ENCODE peak calls at places on chromosomes 11 and 22, in seven cellular contexts. One of them, this sample, is unnamed.

GRCh38 chr11:76419896-76420295 is 24.9 kb upstream of the EMSY start:
- DNase-seq in HT-29: peak
- DNase-seq in activated CD4-positive, alpha-beta T cell treated with anti-CD3 and anti-CD28 coated beads, Interleukin-2, amount 50 U/mL, for 4 hours: no peak
- DNase-seq in germinal center: peak
- DNase-seq in NAMALWA: peak
- DNase-seq in EH: no peak
- DNase-seq in hippocampal formation: no peak
- DNase-seq in this sample: no peak

GRCh38 chr22:48244388-48245118 is 1482.1 kb downstream of the TBC1D22A start:
- DNase-seq in HT-29: no peak
- DNase-seq in activated CD4-positive, alpha-beta T cell treated with anti-CD3 and anti-CD28 coated beads, Interleukin-2, amount 50 U/mL, for 4 hours: no peak
- DNase-seq in germinal center: no peak
- DNase-seq in NAMALWA: no peak
- DNase-seq in EH: no peak
- DNase-seq in hippocampal formation: no peak
- DNase-seq in this sample: no peak

GRCh38 chr11:72783144-72783910 is 10.5 kb downstream of the STARD10 start:
- DNase-seq in HT-29: no peak
- DNase-seq in activated CD4-positive, alpha-beta T cell treated with anti-CD3 and anti-CD28 coated beads, Interleukin-2, amount 50 U/mL, for 4 hours: no peak
- DNase-seq in germinal center: no peak
- DNase-seq in NAMALWA: no peak
- DNase-seq in EH: no peak
- DNase-seq in hippocampal formation: no peak
- DNase-seq in this sample: no peak

GRCh38 chr22:19620742-19621371 is 93.4 kb upstream of the SEPTIN5 start:
- DNase-seq in HT-29: no peak
- DNase-seq in activated CD4-positive, alpha-beta T cell treated with anti-CD3 and anti-CD28 coated beads, Interleukin-2, amount 50 U/mL, for 4 hours: no peak
- DNase-seq in germinal center: no peak
- DNase-seq in NAMALWA: peak
- DNase-seq in EH: no peak
- DNase-seq in hippocampal formation: no peak
- DNase-seq in this sample: no peak

GRCh38 chr11:60870276-60870675 is 2.9 kb downstream of the ZP1 start:
- DNase-seq in HT-29: no peak
- DNase-seq in activated CD4-positive, alpha-beta T cell treated with anti-CD3 and anti-CD28 coated beads, Interleukin-2, amount 50 U/mL, for 4 hours: no peak
- DNase-seq in germinal center: no peak
- DNase-seq in NAMALWA: no peak
- DNase-seq in EH: no peak
- DNase-seq in hippocampal formation: no peak
- DNase-seq in this sample: no peak

GRCh38 chr11:19846654-19847330 is 134.2 kb downstream of the NAV2 start:
- DNase-seq in HT-29: no peak
- DNase-seq in activated CD4-positive, alpha-beta T cell treated with anti-CD3 and anti-CD28 coated beads, Interleukin-2, amount 50 U/mL, for 4 hours: no peak
- DNase-seq in germinal center: no peak
- DNase-seq in NAMALWA: no peak
- DNase-seq in EH: no peak
- DNase-seq in hippocampal formation: no peak
- DNase-seq in this sample: no peak

GRCh38 chr22:49569286-49570031 is 258.2 kb downstream of the BRD1 start:
- DNase-seq in HT-29: no peak
- DNase-seq in activated CD4-positive, alpha-beta T cell treated with anti-CD3 and anti-CD28 coated beads, Interleukin-2, amount 50 U/mL, for 4 hours: no peak
- DNase-seq in germinal center: no peak
- DNase-seq in NAMALWA: no peak
- DNase-seq in EH: no peak
- DNase-seq in hippocampal formation: no peak
- DNase-seq in this sample: no peak

GRCh38 chr11:64971421-64972233 is at the start of gene MAJIN:
- DNase-seq in HT-29: no peak
- DNase-seq in activated CD4-positive, alpha-beta T cell treated with anti-CD3 and anti-CD28 coated beads, Interleukin-2, amount 50 U/mL, for 4 hours: peak
- DNase-seq in germinal center: peak
- DNase-seq in NAMALWA: no peak
- DNase-seq in EH: peak
- DNase-seq in hippocampal formation: no peak
- DNase-seq in this sample: no peak

GRCh38 chr22:17918840-17919239 is 105.5 kb downstream of the MICAL3 start:
- DNase-seq in HT-29: no peak
- DNase-seq in activated CD4-positive, alpha-beta T cell treated with anti-CD3 and anti-CD28 coated beads, Interleukin-2, amount 50 U/mL, for 4 hours: no peak
- DNase-seq in germinal center: no peak
- DNase-seq in NAMALWA: no peak
- DNase-seq in EH: peak
- DNase-seq in hippocampal formation: no peak
- DNase-seq in this sample: no peak

GRCh38 chr11:61709572-61709971 is 29.4 kb downstream of the DAGLA start:
- DNase-seq in HT-29: no peak
- DNase-seq in activated CD4-positive, alpha-beta T cell treated with anti-CD3 and anti-CD28 coated beads, Interleukin-2, amount 50 U/mL, for 4 hours: no peak
- DNase-seq in germinal center: no peak
- DNase-seq in NAMALWA: no peak
- DNase-seq in EH: no peak
- DNase-seq in hippocampal formation: no peak
- DNase-seq in this sample: no peak

GRCh38 chr22:45889539-45890350 is 87.2 kb downstream of the WNT7B start:
- DNase-seq in HT-29: no peak
- DNase-seq in activated CD4-positive, alpha-beta T cell treated with anti-CD3 and anti-CD28 coated beads, Interleukin-2, amount 50 U/mL, for 4 hours: no peak
- DNase-seq in germinal center: no peak
- DNase-seq in NAMALWA: no peak
- DNase-seq in EH: no peak
- DNase-seq in hippocampal formation: no peak
- DNase-seq in this sample: no peak

GRCh38 chr11:20000393-20001134 is 159.7 kb downstream of the DBX1 start:
- DNase-seq in HT-29: no peak
- DNase-seq in activated CD4-positive, alpha-beta T cell treated with anti-CD3 and anti-CD28 coated beads, Interleukin-2, amount 50 U/mL, for 4 hours: no peak
- DNase-seq in germinal center: no peak
- DNase-seq in NAMALWA: no peak
- DNase-seq in EH: no peak
- DNase-seq in hippocampal formation: peak
- DNase-seq in this sample: no peak

GRCh38 chr11:104402812-104403521 is 239.0 kb upstream of the PDGFD start:
- DNase-seq in HT-29: no peak
- DNase-seq in activated CD4-positive, alpha-beta T cell treated with anti-CD3 and anti-CD28 coated beads, Interleukin-2, amount 50 U/mL, for 4 hours: no peak
- DNase-seq in germinal center: no peak
- DNase-seq in NAMALWA: peak
- DNase-seq in EH: no peak
- DNase-seq in hippocampal formation: no peak
- DNase-seq in this sample: no peak

GRCh38 chr22:30582051-30582450 is 7.6 kb upstream of the GAL3ST1 start:
- DNase-seq in HT-29: no peak
- DNase-seq in activated CD4-positive, alpha-beta T cell treated with anti-CD3 and anti-CD28 coated beads, Interleukin-2, amount 50 U/mL, for 4 hours: no peak
- DNase-seq in germinal center: no peak
- DNase-seq in NAMALWA: no peak
- DNase-seq in EH: no peak
- DNase-seq in hippocampal formation: no peak
- DNase-seq in this sample: no peak

GRCh38 chr11:74141274-74141695 is 29.5 kb downstream of the C2CD3 start:
- DNase-seq in HT-29: peak
- DNase-seq in activated CD4-positive, alpha-beta T cell treated with anti-CD3 and anti-CD28 coated beads, Interleukin-2, amount 50 U/mL, for 4 hours: no peak
- DNase-seq in germinal center: no peak
- DNase-seq in NAMALWA: no peak
- DNase-seq in EH: peak
- DNase-seq in hippocampal formation: no peak
- DNase-seq in this sample: no peak

GRCh38 chr11:44979536-44980399 is 29.1 kb upstream of the TP53I11 start:
- DNase-seq in HT-29: peak
- DNase-seq in activated CD4-positive, alpha-beta T cell treated with anti-CD3 and anti-CD28 coated beads, Interleukin-2, amount 50 U/mL, for 4 hours: no peak
- DNase-seq in germinal center: no peak
- DNase-seq in NAMALWA: no peak
- DNase-seq in EH: no peak
- DNase-seq in hippocampal formation: no peak
- DNase-seq in this sample: no peak

GRCh38 chr22:27948569-27948968 is 29.5 kb upstream of the PITPNB start:
- DNase-seq in HT-29: no peak
- DNase-seq in activated CD4-positive, alpha-beta T cell treated with anti-CD3 and anti-CD28 coated beads, Interleukin-2, amount 50 U/mL, for 4 hours: no peak
- DNase-seq in germinal center: no peak
- DNase-seq in NAMALWA: no peak
- DNase-seq in EH: no peak
- DNase-seq in hippocampal formation: no peak
- DNase-seq in this sample: no peak

GRCh38 chr11:13942908-13943505 is 19.5 kb upstream of the SPON1 start:
- DNase-seq in HT-29: no peak
- DNase-seq in activated CD4-positive, alpha-beta T cell treated with anti-CD3 and anti-CD28 coated beads, Interleukin-2, amount 50 U/mL, for 4 hours: no peak
- DNase-seq in germinal center: no peak
- DNase-seq in NAMALWA: no peak
- DNase-seq in EH: peak
- DNase-seq in hippocampal formation: no peak
- DNase-seq in this sample: no peak

GRCh38 chr22:38187413-38188212 is 6.0 kb upstream of the PLA2G6 start:
- DNase-seq in HT-29: no peak
- DNase-seq in activated CD4-positive, alpha-beta T cell treated with anti-CD3 and anti-CD28 coated beads, Interleukin-2, amount 50 U/mL, for 4 hours: no peak
- DNase-seq in germinal center: no peak
- DNase-seq in NAMALWA: no peak
- DNase-seq in EH: no peak
- DNase-seq in hippocampal formation: no peak
- DNase-seq in this sample: no peak

GRCh38 chr11:120217941-120218694 is 7.3 kb downstream of the OAF start:
- DNase-seq in HT-29: no peak
- DNase-seq in activated CD4-positive, alpha-beta T cell treated with anti-CD3 and anti-CD28 coated beads, Interleukin-2, amount 50 U/mL, for 4 hours: no peak
- DNase-seq in germinal center: no peak
- DNase-seq in NAMALWA: no peak
- DNase-seq in EH: no peak
- DNase-seq in hippocampal formation: peak
- DNase-seq in this sample: no peak

GRCh38 chr11:134153147-134153905 is 70.4 kb downstream of the NCAPD3 start:
- DNase-seq in HT-29: no peak
- DNase-seq in activated CD4-positive, alpha-beta T cell treated with anti-CD3 and anti-CD28 coated beads, Interleukin-2, amount 50 U/mL, for 4 hours: no peak
- DNase-seq in germinal center: no peak
- DNase-seq in NAMALWA: no peak
- DNase-seq in EH: no peak
- DNase-seq in hippocampal formation: no peak
- DNase-seq in this sample: no peak